ENCODE peak calls at places on chromosomes 1 and 21, in four cellular contexts. R is K562, X is GM12878, Y is H1. T is an unnamed sample.

GRCh38 chr1:24966724-24967346 is 36.8 kb upstream of the RUNX3 start:
- DNase-seq in Y (no peak), R (peak), X (peak), T (peak)

GRCh38 chr21:36790616-36791015 is 91.7 kb downstream of the SIM2 start:
- DNase-seq in Y (no peak), X (no peak), R (no peak), T (no peak)

GRCh38 chr1:119141660-119142059 is 1.2 kb upstream of the WARS2 start:
- DNase-seq in Y (no peak), X (no peak), R (no peak), T (no peak)

GRCh38 chr1:107132195-107132594 is 8.6 kb upstream of the NTNG1 start:
- DNase-seq in X (no peak), Y (no peak), R (no peak), T (no peak)

GRCh38 chr1:85344256-85344694 is 67.8 kb upstream of the BCL10 start:
- DNase-seq in R (no peak), X (no peak), Y (no peak), T (no peak)

GRCh38 chr1:182789138-182790076 is at the start of gene NPL:
- DNase-seq in X (peak), Y (peak), R (peak), T (no peak)

GRCh38 chr21:33670076-33670475 is 27.8 kb downstream of the ITSN1 start:
- DNase-seq in R (no peak), X (no peak), Y (no peak), T (no peak)

GRCh38 chr1:178011864-178012476 is 42.1 kb upstream of the SEC16B start:
- DNase-seq in Y (no peak), X (no peak), R (no peak), T (no peak)

GRCh38 chr1:201245082-201245481 is 38.2 kb upstream of the PKP1 start:
- DNase-seq in R (no peak), X (no peak), Y (no peak), T (no peak)

GRCh38 chr1:212293579-212293978 is 8.4 kb downstream of the PPP2R5A start:
- DNase-seq in R (no peak), X (no peak), Y (no peak), T (no peak)

GRCh38 chr1:94236021-94236491 is 1.3 kb downstream of the ARHGAP29 start:
- DNase-seq in R (no peak), Y (no peak), X (no peak), T (no peak)

GRCh38 chr1:184447651-184448185 is 60.9 kb downstream of the C1orf21 start:
- DNase-seq in R (no peak), X (no peak), Y (no peak), T (no peak)

GRCh38 chr1:167344112-167344511 is 123.4 kb downstream of the POU2F1 start:
- DNase-seq in R (no peak), Y (no peak), X (no peak), T (no peak)

GRCh38 chr1:234645474-234645953 is 35.5 kb upstream of the IRF2BP2 start:
- DNase-seq in R (peak), X (no peak), Y (no peak), T (no peak)

GRCh38 chr1:3335754-3336640 is 118.5 kb upstream of the ARHGEF16 start:
- DNase-seq in Y (no peak), X (no peak), R (no peak), T (no peak)

GRCh38 chr1:235127774-235128452 is 724 bp downstream of the TOMM20 start:
- DNase-seq in X (no peak), Y (peak), R (no peak), T (no peak)

GRCh38 chr1:165891461-165891860 is 64.0 kb downstream of the UCK2 start:
- DNase-seq in Y (no peak), X (no peak), R (no peak), T (no peak)

GRCh38 chr1:55870076-55870475 is 654.9 kb upstream of the USP24 start:
- DNase-seq in R (no peak), Y (no peak), X (no peak), T (no peak)

GRCh38 chr21:42509239-42509638 is 4.4 kb upstream of the SLC37A1 start:
- DNase-seq in X (no peak), Y (no peak), R (no peak), T (no peak)

GRCh38 chr1:100847481-100847880 is 47.2 kb downstream of the EXTL2 start:
- DNase-seq in X (no peak), R (no peak), Y (no peak), T (no peak)

GRCh38 chr1:55005351-55006140 is 6.8 kb downstream of the BSND start:
- DNase-seq in Y (no peak), X (no peak), R (peak), T (no peak)

GRCh38 chr1:243501002-243501401 is 245.2 kb downstream of the SDCCAG8 start:
- DNase-seq in X (no peak), R (no peak), Y (no peak), T (no peak)

GRCh38 chr21:17660862-17661261 is 48.2 kb upstream of the BTG3 start:
- DNase-seq in Y (no peak), X (no peak), R (no peak), T (no peak)

GRCh38 chr1:29575277-29575676 is 339.0 kb downstream of the PTPRU start:
- DNase-seq in X (no peak), Y (no peak), R (no peak), T (no peak)

GRCh38 chr1:180345148-180345547 is 115.1 kb downstream of the LHX4 start:
- DNase-seq in X (no peak), R (no peak), Y (no peak), T (no peak)

GRCh38 chr21:37622755-37623543 is 256.4 kb downstream of the DYRK1A start:
- DNase-seq in X (no peak), R (no peak), Y (no peak), T (no peak)

GRCh38 chr21:35658242-35658641 is 402.1 kb downstream of the SETD4 start:
- DNase-seq in Y (no peak), X (no peak), R (no peak), T (no peak)

GRCh38 chr1:48262001-48262400 is 39.5 kb downstream of the SLC5A9 start:
- DNase-seq in R (no peak), X (no peak), Y (no peak), T (no peak)

GRCh38 chr1:54951810-54952226 is 28.6 kb upstream of the TMEM61 start:
- DNase-seq in R (no peak), Y (no peak), X (no peak), T (no peak)

GRCh38 chr1:4380564-4381168 is 273.7 kb upstream of the AJAP1 start:
- DNase-seq in R (no peak), Y (no peak), X (no peak), T (no peak)

GRCh38 chr1:18923721-18924610 is 21.6 kb upstream of the ALDH4A1 start:
- DNase-seq in Y (no peak), R (no peak), X (no peak), T (no peak)

GRCh38 chr1:31744165-31744888 is 19.8 kb downstream of the ADGRB2 start:
- DNase-seq in Y (no peak), X (no peak), R (no peak), T (no peak)

GRCh38 chr1:32179443-32180185 is at the start of gene TXLNA:
- DNase-seq in Y (peak), X (peak), R (peak), T (peak)

GRCh38 chr1:173862769-173863223 is 5.0 kb downstream of the GAS5 start:
- DNase-seq in R (no peak), X (no peak), Y (no peak), T (no peak)

GRCh38 chr1:82260051-82260450 is 459.3 kb downstream of the ADGRL2 start:
- DNase-seq in Y (no peak), X (no peak), R (no peak), T (no peak)

GRCh38 chr1:6734579-6735397 is 33.2 kb upstream of the DNAJC11 start:
- DNase-seq in R (no peak), X (no peak), Y (no peak), T (no peak)

GRCh38 chr1:201374376-201374775 is 3.1 kb downstream of the TNNT2 start:
- DNase-seq in X (no peak), R (no peak), Y (no peak), T (no peak)

GRCh38 chr1:77926561-77927357 is 38.3 kb downstream of the NEXN start:
- DNase-seq in R (no peak), X (peak), Y (no peak), T (no peak)

DNA sequence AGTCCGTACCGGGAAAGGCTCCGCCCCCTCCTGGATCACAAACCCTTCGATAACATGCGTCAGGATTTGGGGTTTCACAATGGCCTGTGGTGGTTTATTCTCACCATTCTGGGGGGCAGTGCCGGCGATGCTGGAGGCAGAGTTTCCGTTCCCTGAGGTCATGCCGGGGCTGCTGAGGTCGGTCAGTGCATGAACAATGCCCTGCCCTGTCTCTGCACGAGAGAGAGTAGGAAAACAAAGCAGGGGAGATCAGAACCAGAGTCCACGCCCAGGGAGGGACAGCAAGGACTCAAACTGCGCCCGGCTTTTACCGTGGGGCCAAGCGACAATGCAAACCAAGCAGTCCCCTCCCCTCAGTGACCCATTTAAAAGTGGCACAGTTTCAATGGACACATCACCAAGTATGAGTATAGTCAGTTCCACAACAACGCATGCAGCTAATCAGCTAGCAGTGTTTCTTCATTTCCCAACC is 13.2 kb upstream of the A3GALT2 start:
- DNase-seq in Y (no peak), X (no peak), R (no peak), T (no peak)
- TF ChIP-seq SRF in Y (no peak), X (no peak), R (no peak), T (no peak)

GRCh38 chr1:84260852-84261518 is 40.5 kb upstream of the SAMD13 start:
- DNase-seq in R (no peak), Y (no peak), X (no peak), T (no peak)
- TF ChIP-seq SRF in R (no peak), Y (no peak), X (no peak), T (no peak)

GRCh38 chr1:228396770-228397453 is 9.7 kb downstream of the TRIM11 start:
- DNase-seq in R (no peak), X (no peak), Y (no peak), T (no peak)
- TF ChIP-seq SRF in R (no peak), X (no peak), Y (no peak), T (no peak)

GRCh38 chr1:225877570-225877969 is 4.6 kb downstream of the TMEM63A start:
- DNase-seq in X (no peak), Y (peak), R (peak), T (no peak)
- TF ChIP-seq SRF in X (no peak), Y (no peak), R (no peak), T (no peak)

GRCh38 chr21:31509108-31510017 is 150.1 kb upstream of the SOD1 start:
- DNase-seq in X (peak), R (peak), Y (peak), T (peak)

GRCh38 chr21:31515253-31515652 is 144.2 kb upstream of the SOD1 start:
- DNase-seq in Y (no peak), R (no peak), X (no peak), T (no peak)

GRCh38 chr21:31505975-31506374 is 153.5 kb upstream of the SOD1 start:
- DNase-seq in Y (no peak), R (no peak), X (no peak), T (no peak)

GRCh38 chr21:31514598-31514997 is 144.9 kb upstream of the SOD1 start:
- DNase-seq in X (no peak), R (no peak), Y (peak), T (no peak)

DNA sequence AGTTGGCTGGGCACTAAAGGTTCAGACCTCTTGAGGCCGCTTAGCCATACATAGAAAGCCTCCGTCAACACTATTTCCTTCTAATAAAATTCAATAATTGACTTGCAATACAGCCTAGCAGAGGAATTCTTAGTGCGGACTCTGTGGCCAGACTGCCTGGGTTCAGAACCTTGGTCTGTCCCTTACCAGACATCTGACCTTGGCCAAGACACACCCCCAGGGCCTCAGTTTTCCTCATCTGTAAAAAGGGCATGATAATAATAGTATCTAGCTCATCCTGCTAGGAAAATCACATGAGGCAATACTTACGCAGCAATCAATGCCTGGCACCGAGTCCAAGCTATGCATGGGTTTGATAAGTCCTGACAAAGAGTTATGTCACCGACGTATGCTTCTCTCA is 148.2 kb upstream of the SOD1 start:
- DNase-seq in Y (no peak), R (no peak), X (no peak), T (no peak)
- TF ChIP-seq SRF in Y (no peak), R (no peak), X (no peak), T (no peak)

DNA sequence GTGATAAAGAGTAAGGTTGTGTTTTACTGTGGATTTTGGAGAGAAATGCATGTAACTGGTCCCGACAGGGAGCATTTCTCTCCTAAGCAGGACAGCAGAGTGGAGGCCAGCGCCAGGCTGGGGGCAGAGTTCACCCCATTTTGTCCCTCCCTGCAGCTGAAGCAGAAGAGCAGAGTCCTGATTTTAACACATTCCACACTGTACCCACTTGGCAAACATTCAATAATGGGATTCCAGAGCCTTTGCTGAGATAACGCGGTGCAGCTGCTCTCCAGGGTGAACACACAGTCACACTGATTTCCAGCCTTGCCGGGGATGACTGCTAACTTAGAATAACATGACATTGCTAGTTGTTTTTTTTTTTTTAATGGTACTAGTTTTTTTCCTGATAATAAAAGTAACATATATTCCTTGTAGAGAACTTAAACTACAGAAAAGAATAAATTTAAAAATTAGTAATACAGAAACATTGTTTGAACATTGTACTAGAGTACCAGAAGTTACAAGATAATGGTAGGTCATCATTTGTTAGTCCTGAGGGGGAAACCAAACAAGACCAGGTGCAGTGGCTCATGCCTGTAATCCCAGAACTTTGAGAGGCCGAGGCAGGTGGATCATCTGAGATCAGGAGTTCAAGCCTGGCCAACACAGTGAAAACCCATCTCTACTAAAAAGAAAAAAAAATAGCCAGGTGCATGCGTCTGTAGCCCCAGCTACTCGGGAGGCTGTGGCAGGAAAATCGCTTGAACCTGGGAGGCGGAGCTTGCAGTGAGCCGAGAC is 77.2 kb downstream of the SCCPDH start:
- DNase-seq in R (no peak), X (no peak), Y (no peak), T (no peak)
- TF ChIP-seq SRF in R (no peak), X (no peak), Y (no peak), T (no peak)

GRCh38 chr1:156388814-156389137 is 19.8 kb downstream of the RHBG start:
- DNase-seq in X (no peak), Y (no peak), R (no peak), T (no peak)

GRCh38 chr1:156389311-156389710 is 20.3 kb downstream of the RHBG start:
- DNase-seq in Y (no peak), X (no peak), R (no peak), T (no peak)

GRCh38 chr1:156386134-156386901 is 17.3 kb downstream of the RHBG start:
- DNase-seq in R (no peak), Y (no peak), X (no peak), T (no peak)

GRCh38 chr1:156386949-156387898 is 18.2 kb downstream of the RHBG start:
- DNase-seq in Y (no peak), R (no peak), X (no peak), T (no peak)

GRCh38 chr1:156387899-156388813 is 19.1 kb downstream of the RHBG start:
- DNase-seq in X (no peak), R (no peak), Y (peak), T (no peak)
- TF ChIP-seq SRF in X (no peak), R (no peak), Y (no peak), T (no peak)

GRCh38 chr1:162756523-162756922 is 34.0 kb upstream of the HSD17B7 start:
- DNase-seq in X (no peak), Y (no peak), R (no peak), T (no peak)

GRCh38 chr1:162753998-162754585 is 36.4 kb upstream of the HSD17B7 start:
- DNase-seq in Y (no peak), X (no peak), R (no peak), T (no peak)

GRCh38 chr1:162753001-162753658 is 37.4 kb upstream of the HSD17B7 start:
- DNase-seq in R (no peak), X (no peak), Y (no peak), T (no peak)

GRCh38 chr1:162757476-162757875 is 33.0 kb upstream of the HSD17B7 start:
- DNase-seq in Y (no peak), X (no peak), R (no peak), T (no peak)

DNA sequence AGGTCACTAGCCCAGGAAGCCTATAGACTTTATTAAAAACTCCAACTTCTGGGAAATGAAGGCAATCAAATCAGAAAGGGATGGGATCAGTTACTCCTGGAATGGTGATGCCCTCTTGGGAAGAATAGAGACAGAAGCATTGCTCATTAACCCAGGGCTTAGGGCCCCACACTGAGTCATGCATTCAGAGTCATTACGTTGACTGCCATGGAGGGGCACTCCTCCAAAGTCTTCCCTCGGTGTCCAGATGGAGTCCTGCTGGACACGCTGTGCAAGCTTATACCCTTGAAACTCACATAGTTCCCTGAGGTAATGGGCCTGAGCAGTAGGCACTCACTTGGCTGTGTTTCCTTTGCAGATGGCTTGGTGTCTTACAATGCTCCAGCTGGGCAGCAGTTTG is 35.2 kb upstream of the HSD17B7 start:
- DNase-seq in X (no peak), Y (no peak), R (no peak), T (no peak)
- TF ChIP-seq SRF in X (no peak), Y (no peak), R (no peak), T (no peak)